ENCODE peak calls at places on chromosomes 16 and 17, in four cellular contexts. M is IMR-90, C is neuronal stem cell, P is H1. O is an unnamed sample. For H3K9me3, the result is how much of the 10 kb centered on the place peaks cover.

GRCh38 chr17:46060461-46060860 is 61.4 kb downstream of the STH start:
- DNase-seq in P (no peak), C (no peak), M (no peak), O (no peak)

GRCh38 chr16:1776991-1777374 is 4.0 kb upstream of the MRPS34 start:
- DNase-seq in M (no peak), C (no peak), P (no peak), O (no peak)

GRCh38 chr16:68935008-68935407 is 91.7 kb downstream of the TANGO6 start:
- DNase-seq in P (no peak), C (no peak), M (no peak), O (no peak)

GRCh38 chr17:57948555-57949420 is 6.4 kb downstream of the CUEDC1 start:
- DNase-seq in M (peak), C (no peak), P (no peak), O (peak)

GRCh38 chr16:78283668-78284251 is 184.3 kb downstream of the WWOX start:
- DNase-seq in M (no peak), P (no peak), C (no peak), O (no peak)

GRCh38 chr17:2302740-2303277 is 776 bp downstream of the SMG6 start:
- DNase-seq in C (no peak), M (peak), P (no peak), O (no peak)

GRCh38 chr17:81082177-81083073 is 47.5 kb downstream of the BAIAP2 start:
- DNase-seq in M (no peak), C (no peak), P (no peak), O (no peak)

GRCh38 chr16:66520406-66521194 is 29.3 kb downstream of the TK2 start:
- DNase-seq in P (no peak), C (no peak), M (no peak), O (no peak)

GRCh38 chr16:87271256-87271655 is 45.9 kb downstream of the C16orf95 start:
- DNase-seq in C (no peak), P (no peak), M (no peak), O (no peak)

GRCh38 chr17:78144146-78144719 is 2.0 kb upstream of the C17orf99 start:
- DNase-seq in P (no peak), M (peak), C (no peak), O (peak)

GRCh38 chr17:39652635-39653315 is 12.4 kb upstream of the TCAP start:
- DNase-seq in C (peak), P (no peak), M (no peak), O (no peak)

GRCh38 chr16:26765087-26765486 is 301.6 kb upstream of the C16orf82 start:
- DNase-seq in C (no peak), P (no peak), M (no peak), O (no peak)

GRCh38 chr17:65531508-65532431 is 29.7 kb downstream of the AXIN2 start:
- DNase-seq in C (no peak), P (no peak), M (peak), O (peak)

GRCh38 chr17:40091691-40092397 is 8.5 kb downstream of the NR1D1 start:
- DNase-seq in M (no peak), C (no peak), P (no peak), O (no peak)

GRCh38 chr17:13749566-13750235 is 148.0 kb upstream of the HS3ST3A1 start:
- DNase-seq in M (no peak), P (no peak), C (no peak), O (peak)

GRCh38 chr17:63435681-63436522 is 10.2 kb downstream of the CYB561 start:
- DNase-seq in C (no peak), P (no peak), M (no peak), O (no peak)

GRCh38 chr17:31216053-31216751 is 80.8 kb downstream of the OMG start:
- DNase-seq in C (peak), P (no peak), M (peak), O (peak)

GRCh38 chr17:47967607-47968252 is 3.2 kb upstream of the CDK5RAP3 start:
- DNase-seq in M (peak), P (no peak), C (no peak), O (peak)

GRCh38 chr17:17079761-17080160 is 37.5 kb downstream of the MPRIP start:
- DNase-seq in P (no peak), C (no peak), M (no peak), O (no peak)

GRCh38 chr17:70896843-70897242 is 727.5 kb downstream of the KCNJ2 start:
- DNase-seq in P (no peak), C (no peak), M (no peak), O (no peak)

GRCh38 chr17:7582401-7583252 is 1.0 kb upstream of the MPDU1 start:
- DNase-seq in C (no peak), M (no peak), P (no peak), O (no peak)
- H3K23ac ChIP-seq in C (peak), M (peak), P (no peak), O (peak)

GRCh38 chr16:28208824-28209223 is 2.9 kb downstream of the XPO6 start:
- DNase-seq in P (no peak), C (no peak), M (no peak), O (no peak)

GRCh38 chr16:28212532-28212873 is 738 bp upstream of the XPO6 start:
- DNase-seq in M (peak), P (no peak), C (no peak), O (peak)

GRCh38 chr16:28210264-28210663 is 1.5 kb downstream of the XPO6 start:
- DNase-seq in P (no peak), C (no peak), M (no peak), O (no peak)

GRCh38 chr16:28211758-28212531 is at the start of gene XPO6:
- DNase-seq in M (peak), C (peak), P (peak), O (peak)

GRCh38 chr16:28210979-28211505 is 723 bp downstream of the XPO6 start:
- DNase-seq in C (peak), P (no peak), M (peak), O (peak)
- H3K18ac ChIP-seq in C (peak), P (peak), M (peak), O (peak)

GRCh38 chr16:31810863-31811262 is 62.7 kb upstream of the ZNF267 start:
- DNase-seq in P (no peak), M (no peak), C (no peak), O (no peak)

DNA sequence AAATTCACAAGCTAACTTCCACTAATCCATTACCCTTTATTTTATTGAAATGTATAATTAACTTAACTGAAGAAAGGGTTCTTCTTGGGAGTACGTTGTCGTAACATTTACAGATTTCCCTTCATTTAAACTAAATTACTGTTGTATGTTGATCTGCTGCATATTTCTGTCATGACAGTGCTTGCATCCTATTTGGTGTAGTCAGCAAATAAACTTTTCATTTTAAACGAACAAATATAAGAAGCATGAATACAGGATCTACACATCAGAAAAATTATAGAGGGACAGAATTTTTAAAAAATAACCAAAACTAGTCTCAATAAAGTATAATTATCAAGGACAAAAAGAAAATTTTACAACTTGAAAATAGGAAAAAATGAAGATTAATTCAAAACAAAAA is 66.5 kb upstream of the ZNF267 start:
- DNase-seq in P (no peak), C (no peak), M (no peak), O (no peak)
- H3K9me3 ChIP-seq in P (under half), C (under half), M (under half), O (under half)

DNA sequence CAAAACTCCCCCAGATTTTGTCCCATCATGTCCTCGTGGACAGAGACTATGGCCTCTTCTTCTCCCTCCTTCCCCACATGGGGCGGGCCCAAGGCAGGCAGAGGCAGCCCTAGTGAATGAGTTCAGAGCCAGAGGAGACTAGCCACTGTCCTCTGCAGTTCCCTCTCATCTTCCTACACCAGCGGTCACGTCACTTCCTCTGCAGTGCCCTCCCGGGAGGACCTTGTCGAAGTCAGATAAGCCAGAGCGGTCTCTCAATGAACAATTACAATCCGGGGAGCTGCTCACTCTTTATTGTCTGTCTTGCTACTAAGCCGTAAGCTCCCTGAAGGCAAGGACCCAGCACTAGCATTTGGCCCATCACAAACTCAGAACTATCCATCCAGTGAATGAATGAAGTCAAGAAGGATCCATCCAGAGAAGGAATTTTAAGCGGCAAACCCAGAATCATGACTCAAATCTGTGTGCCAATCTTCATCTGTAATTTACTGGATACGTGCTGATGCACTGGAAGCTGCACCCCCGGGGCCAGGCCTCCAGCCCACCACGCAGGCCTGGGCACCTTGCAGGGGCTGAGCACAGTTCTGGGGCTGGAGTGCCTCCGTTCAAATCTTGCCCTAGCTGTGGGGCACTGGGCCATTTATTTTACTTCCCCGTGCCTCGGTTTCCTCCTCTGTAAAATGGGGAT is 18.1 kb downstream of the ZNF423 start:
- DNase-seq in P (no peak), M (no peak), C (no peak), O (no peak)
- H3K23ac ChIP-seq in P (no peak), M (no peak), C (no peak), O (no peak)

DNA sequence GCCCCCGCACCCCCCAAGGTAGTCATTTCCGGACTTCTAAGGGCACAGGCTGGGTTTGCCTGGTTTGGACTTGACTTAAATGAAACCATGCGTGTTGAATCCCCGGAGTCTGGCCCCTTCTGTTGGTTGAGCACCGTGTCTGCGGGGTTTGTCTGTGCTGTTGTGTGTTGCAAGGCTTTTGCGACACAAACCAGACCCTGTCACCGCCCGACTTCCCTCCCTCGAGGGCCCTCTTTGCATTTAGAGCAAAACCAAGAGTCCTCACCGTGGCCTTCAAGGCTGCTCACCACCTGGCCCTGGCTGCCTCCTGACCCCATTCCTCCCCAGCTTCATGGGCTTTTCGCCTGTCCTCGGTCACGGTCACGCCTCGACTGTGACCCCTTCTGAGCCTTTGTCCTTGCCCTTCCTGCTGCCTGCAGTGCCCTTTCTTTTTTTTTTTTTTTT is 7.4 kb downstream of the CRISPLD2 start:
- DNase-seq in M (peak), P (no peak), C (no peak), O (peak)
- H3K18ac ChIP-seq in M (peak), P (no peak), C (no peak), O (peak)

DNA sequence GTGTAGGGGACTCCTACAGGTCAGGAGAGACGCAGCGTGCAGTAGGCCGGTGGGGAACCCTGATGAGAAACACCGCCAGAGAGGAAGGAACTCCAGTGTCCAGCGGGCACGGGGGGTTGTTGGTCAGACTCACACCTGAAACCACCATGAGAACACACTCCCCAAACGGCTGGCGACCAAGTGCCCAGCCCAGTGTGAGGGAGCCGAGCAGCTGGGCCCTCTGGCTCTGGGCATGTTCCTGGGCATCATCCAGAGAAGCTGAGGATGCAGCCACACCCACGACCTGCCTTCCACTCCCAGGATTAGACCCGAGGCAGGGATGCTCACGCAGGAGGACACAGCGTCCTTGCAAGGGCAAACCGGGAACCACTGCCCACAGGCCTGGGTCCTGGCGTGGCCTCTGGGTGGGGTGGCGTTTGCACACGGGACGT is 108.3 kb upstream of the ZNF750 start:
- DNase-seq in P (no peak), C (no peak), M (no peak), O (no peak)
- H3K9me3 ChIP-seq in P (half or more), C (half or more), M (half or more), O (half or more)

DNA sequence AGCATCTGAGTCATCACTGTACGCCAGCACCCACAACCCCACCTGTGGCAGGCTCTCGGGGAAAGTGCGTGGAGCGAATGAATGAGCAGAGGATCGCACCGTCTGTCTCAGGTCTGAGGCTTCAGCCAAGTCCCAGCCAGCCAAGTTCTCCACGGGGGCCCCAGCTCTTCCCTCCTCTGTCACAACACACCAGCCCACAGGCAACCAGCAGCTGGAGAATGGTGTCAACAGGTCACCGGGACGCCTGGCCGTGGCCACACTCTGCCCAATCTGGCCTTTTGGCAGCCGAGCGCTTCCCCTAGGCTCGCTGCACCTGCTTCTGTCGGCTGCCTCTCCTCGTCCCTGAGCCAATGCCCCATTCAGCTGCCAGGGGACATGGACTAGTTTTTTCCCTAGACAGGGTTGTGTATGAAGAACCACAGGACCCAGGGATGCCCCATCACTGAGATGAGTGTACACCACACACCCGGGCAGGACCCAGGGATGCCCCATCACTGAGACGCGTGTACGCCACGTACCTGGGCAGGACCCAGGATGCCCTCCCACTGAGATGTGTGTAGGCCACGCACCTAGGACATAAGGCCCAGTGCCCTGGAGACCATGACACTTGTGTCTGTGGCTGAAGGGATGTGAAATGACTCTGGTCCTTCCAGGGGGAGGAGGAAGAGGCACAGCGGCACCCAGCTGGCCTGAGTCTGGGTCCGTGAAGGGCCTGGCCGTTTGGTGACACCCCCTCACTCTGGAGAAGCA is 52.8 kb downstream of the ABR start:
- DNase-seq in P (no peak), M (no peak), C (no peak), O (no peak)
- H3K23ac ChIP-seq in P (no peak), M (no peak), C (peak), O (no peak)

GRCh38 chr17:75983501-75984181 is 4.6 kb downstream of the TEN1 start:
- DNase-seq in P (no peak), C (no peak), M (no peak), O (no peak)
- H3K18ac ChIP-seq in P (peak), C (no peak), M (no peak), O (peak)

DNA sequence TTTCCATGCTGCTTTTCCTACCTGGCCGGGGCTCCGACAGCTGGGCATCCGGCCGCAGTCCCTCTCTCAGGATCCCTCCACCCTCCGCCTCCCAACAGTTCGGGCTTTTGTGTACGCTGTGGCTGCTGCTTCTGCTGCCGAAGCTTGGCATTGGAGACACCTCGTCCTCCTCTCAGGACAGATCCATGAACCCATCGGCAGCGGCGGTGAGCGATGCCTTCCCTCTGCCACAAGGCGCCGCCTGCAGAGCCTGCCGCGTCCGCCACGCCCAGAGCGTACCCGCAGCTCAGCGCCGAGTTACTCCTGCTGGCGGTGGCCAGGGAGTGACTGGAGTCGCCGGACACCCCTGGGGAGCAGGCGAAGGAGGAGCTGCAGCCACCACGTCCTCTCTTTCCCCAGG is 2032.8 kb downstream of the TP53TG3F start:
- DNase-seq in M (no peak), C (no peak), P (no peak), O (no peak)
- H3K9me3 ChIP-seq in M (under half), C (under half), P (half or more), O (under half)

GRCh38 chr16:18799500-18799899 is 1.8 kb downstream of the ARL6IP1 start:
- DNase-seq in C (no peak), P (no peak), M (no peak), O (no peak)

GRCh38 chr16:18801197-18801972 is at the start of gene ARL6IP1:
- DNase-seq in P (peak), C (peak), M (peak), O (peak)

GRCh38 chr16:18797746-18798145 is 3.6 kb downstream of the ARL6IP1 start:
- DNase-seq in C (no peak), P (no peak), M (no peak), O (no peak)

GRCh38 chr16:18802755-18803218 is 1.4 kb upstream of the ARL6IP1 start:
- DNase-seq in P (no peak), M (no peak), C (no peak), O (no peak)

GRCh38 chr16:18800674-18801196 is 614 bp downstream of the ARL6IP1 start:
- DNase-seq in M (no peak), C (peak), P (no peak), O (peak)
- H3K23ac ChIP-seq in M (peak), C (peak), P (no peak), O (peak)